ENCODE peak calls at places on chromosomes 12 and 14, in five cellular contexts. I, V, R, Y and M are unnamed samples. For H3K9me3, the result is how much of the 10 kb centered on the place peaks cover.

GRCh38 chr12:132021031-132021871 is 71.5 kb downstream of the EP400 start:
- DNase-seq in R (no peak), I (no peak), Y (no peak), V (no peak), M (no peak)

GRCh38 chr12:80190001-80190400 is 90.7 kb downstream of the OTOGL start:
- DNase-seq in R (no peak), I (no peak), Y (no peak), V (peak), M (no peak)

GRCh38 chr12:112381421-112381897 is 772 bp downstream of the HECTD4 start:
- DNase-seq in I (peak), V (no peak), R (no peak), Y (no peak), M (peak)

GRCh38 chr12:62536546-62536945 is 69.9 kb downstream of the MON2 start:
- DNase-seq in R (no peak), Y (no peak), I (no peak), V (no peak), M (no peak)

GRCh38 chr12:49903700-49904423 is at the start of gene FAIM2:
- DNase-seq in V (peak), R (no peak), Y (no peak), I (peak), M (peak)

GRCh38 chr14:35989736-35990135 is 163.6 kb downstream of the BRMS1L start:
- DNase-seq in R (no peak), Y (no peak), V (no peak), I (no peak), M (no peak)

GRCh38 chr12:104733717-104734175 is 224.3 kb downstream of the SLC41A2 start:
- DNase-seq in Y (peak), I (no peak), V (no peak), R (no peak), M (no peak)

GRCh38 chr14:68263563-68264350 is 444.2 kb downstream of the RAD51B start:
- DNase-seq in V (no peak), R (no peak), I (no peak), Y (no peak), M (no peak)

GRCh38 chr14:86003998-86004397 is 474.1 kb downstream of the FLRT2 start:
- DNase-seq in I (no peak), Y (no peak), R (no peak), V (peak), M (no peak)

GRCh38 chr12:50026691-50027090 is 1.4 kb upstream of the RACGAP1 start:
- DNase-seq in Y (no peak), V (no peak), R (no peak), I (no peak), M (no peak)

GRCh38 chr12:57340104-57340503 is 89.1 kb upstream of the STAC3 start:
- DNase-seq in I (peak), V (peak), R (no peak), Y (no peak), M (peak)

GRCh38 chr14:29654910-29655590 is 272.6 kb downstream of the PRKD1 start:
- DNase-seq in Y (no peak), R (no peak), V (peak), I (no peak), M (no peak)

GRCh38 chr14:24240110-24240918 is 2.1 kb downstream of the TINF2 start:
- DNase-seq in R (no peak), I (no peak), V (no peak), Y (no peak), M (no peak)

GRCh38 chr12:66354291-66354690 is 52.0 kb downstream of the HELB start:
- DNase-seq in V (peak), Y (no peak), R (no peak), I (no peak), M (no peak)

GRCh38 chr12:9364224-9365176 is 156.3 kb upstream of the PZP start:
- DNase-seq in I (no peak), Y (no peak), V (peak), R (no peak), M (no peak)

DNA sequence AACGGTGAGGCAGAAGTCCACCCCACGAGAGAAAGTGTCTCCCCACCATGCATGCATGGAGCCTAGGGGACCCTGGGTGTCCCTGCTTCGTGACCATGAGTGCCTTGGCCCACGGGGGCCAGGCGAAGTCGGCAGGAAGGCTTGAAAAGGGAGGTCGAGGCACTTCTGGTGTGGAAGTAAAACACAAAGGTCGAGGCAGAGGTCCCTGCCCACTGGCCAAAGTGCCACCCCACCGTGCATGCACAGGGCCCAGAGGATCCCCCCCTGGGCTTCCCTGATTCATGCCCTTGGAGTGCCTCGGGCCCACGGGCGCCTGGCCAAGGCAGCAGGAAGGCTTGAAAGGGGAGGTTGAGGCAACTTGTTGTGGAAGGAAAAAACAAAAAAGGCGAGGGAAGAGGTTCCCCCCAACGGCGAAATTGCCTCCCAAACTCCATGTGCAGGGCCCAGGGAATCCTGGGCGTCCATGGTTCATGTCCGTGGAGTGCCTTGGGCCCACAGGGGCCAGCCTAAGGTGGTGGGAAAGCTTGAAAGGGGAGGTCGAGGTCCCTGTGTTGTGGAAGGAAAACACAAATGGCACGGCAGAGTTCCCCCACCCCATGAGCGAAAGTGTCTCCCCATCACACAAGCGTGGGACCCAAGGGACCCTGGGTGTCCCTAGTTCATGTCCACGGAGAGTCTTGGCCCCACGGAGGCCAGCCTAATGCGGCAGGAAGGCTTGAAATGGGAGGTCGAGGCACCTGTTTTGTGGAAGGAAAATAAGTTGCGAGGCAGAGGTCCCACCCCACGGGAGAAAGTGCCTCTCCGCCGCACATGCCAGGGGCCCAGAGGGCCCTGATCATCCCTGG is 372.1 kb downstream of the ALG10 start:
- DNase-seq in I (peak), Y (no peak), R (peak), V (no peak), M (peak)
- H3K9me3 ChIP-seq in I (under half), Y (under half), R (under half), V (under half), M (half or more)

GRCh38 chr14:93100570-93100969 is 15.2 kb downstream of the ITPK1 start:
- DNase-seq in V (peak), R (no peak), Y (no peak), I (no peak), M (no peak)

GRCh38 chr14:93100098-93100497 is 15.6 kb downstream of the ITPK1 start:
- DNase-seq in Y (no peak), I (no peak), V (no peak), R (no peak), M (no peak)

GRCh38 chr14:93103392-93104080 is 12.2 kb downstream of the ITPK1 start:
- DNase-seq in I (no peak), R (peak), V (no peak), Y (no peak), M (no peak)

GRCh38 chr14:93099643-93100042 is 16.1 kb downstream of the ITPK1 start:
- DNase-seq in I (no peak), V (no peak), R (no peak), Y (no peak), M (no peak)

GRCh38 chr14:93102141-93102540 is 13.6 kb downstream of the ITPK1 start:
- DNase-seq in I (no peak), R (no peak), V (no peak), Y (no peak), M (no peak)
- H3K9me3 ChIP-seq in I (under half), R (under half), V (under half), Y (under half), M (under half)

DNA sequence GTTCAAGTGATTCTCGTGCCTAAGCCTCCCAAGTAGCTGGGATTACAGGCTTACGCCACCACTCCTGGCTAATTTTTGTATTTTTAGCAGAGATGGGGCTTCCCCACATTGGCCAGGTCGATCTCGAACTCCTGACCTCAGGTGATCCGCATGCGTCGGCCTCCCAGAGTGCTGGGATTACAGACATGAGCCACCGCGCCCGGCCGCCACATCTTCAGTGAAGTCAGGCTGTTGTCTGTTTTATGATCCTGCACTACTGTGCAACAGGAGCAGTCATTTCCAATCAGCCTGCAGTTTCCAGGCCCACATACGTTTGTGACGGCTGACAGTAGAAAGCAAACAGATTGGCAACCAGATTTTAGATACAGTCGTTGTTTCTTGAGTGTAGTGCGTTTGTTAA is 74.8 kb downstream of the LGMN start:
- DNase-seq in V (no peak), I (no peak), R (peak), Y (no peak), M (no peak)
- H3K9me3 ChIP-seq in V (under half), I (under half), R (under half), Y (under half), M (under half)

GRCh38 chr12:129080821-129081220 is 227.5 kb downstream of the GLT1D1 start:
- DNase-seq in R (no peak), I (no peak), V (no peak), Y (no peak), M (no peak)
- H3K9me3 ChIP-seq in R (under half), I (under half), V (under half), Y (under half), M (under half)

GRCh38 chr14:102902523-102903247 is 19.8 kb upstream of the AMN start:
- DNase-seq in R (no peak), Y (no peak), I (no peak), V (no peak), M (no peak)

GRCh38 chr14:102900631-102901571 is 21.6 kb upstream of the AMN start:
- DNase-seq in R (no peak), Y (no peak), I (no peak), V (no peak), M (no peak)

GRCh38 chr14:102903248-102903888 is 19.1 kb upstream of the AMN start:
- DNase-seq in V (no peak), I (no peak), Y (no peak), R (no peak), M (no peak)

GRCh38 chr14:102902086-102902485 is 20.4 kb upstream of the AMN start:
- DNase-seq in R (no peak), I (no peak), V (no peak), Y (no peak), M (no peak)

GRCh38 chr14:102901633-102902032 is 20.8 kb upstream of the AMN start:
- DNase-seq in V (no peak), I (no peak), Y (no peak), R (no peak), M (no peak)
- H3K9me3 ChIP-seq in V (under half), I (under half), Y (under half), R (under half), M (under half)

GRCh38 chr12:39617887-39618286 is 1.7 kb downstream of the ABCD2 start:
- DNase-seq in I (no peak), R (no peak), Y (no peak), V (no peak), M (no peak)
- H3K9me3 ChIP-seq in I (under half), R (under half), Y (under half), V (under half), M (under half)

GRCh38 chr12:117321572-117321971 is 39.9 kb downstream of the NOS1 start:
- DNase-seq in Y (no peak), I (no peak), V (no peak), R (no peak), M (no peak)

GRCh38 chr12:117318591-117318990 is 42.8 kb downstream of the NOS1 start:
- DNase-seq in Y (no peak), R (no peak), I (no peak), V (no peak), M (no peak)

GRCh38 chr12:117322428-117322827 is 39.0 kb downstream of the NOS1 start:
- DNase-seq in Y (no peak), V (no peak), R (no peak), I (no peak), M (no peak)
- H3K9me3 ChIP-seq in Y (under half), V (under half), R (under half), I (under half), M (under half)